ENCODE peak calls at places on chromosomes 12 and 14, in five cellular contexts. One of them, this sample, is unnamed.

GRCh38 chr12:123288751-123289346 is 17.2 kb upstream of the CDK2AP1 start:
- DNase-seq in mucosa of descending colon: no peak
- DNase-seq in upper lobe of right lung: peak; percentile 40
- DNase-seq in adrenal gland: no peak
- DNase-seq in tibial nerve: no peak
- DNase-seq in this sample: no peak

GRCh38 chr14:55354500-55354899 is 57.1 kb downstream of the ATG14 start:
- DNase-seq in mucosa of descending colon: no peak
- DNase-seq in tibial nerve: peak; percentile 38
- DNase-seq in upper lobe of right lung: no peak
- DNase-seq in adrenal gland: peak; percentile 43
- DNase-seq in this sample: peak; percentile 74

GRCh38 chr12:51441583-51441982 is 17.0 kb downstream of the SLC4A8 start:
- DNase-seq in adrenal gland: peak; percentile 79
- DNase-seq in tibial nerve: no peak
- DNase-seq in upper lobe of right lung: no peak
- DNase-seq in mucosa of descending colon: no peak
- DNase-seq in this sample: no peak

GRCh38 chr12:127273621-127274020 is 993.3 kb upstream of the TMEM132C start:
- DNase-seq in adrenal gland: no peak
- DNase-seq in mucosa of descending colon: no peak
- DNase-seq in tibial nerve: no peak
- DNase-seq in upper lobe of right lung: no peak
- DNase-seq in this sample: no peak

GRCh38 chr14:53183611-53184010 is 30.5 kb upstream of the DDHD1 start:
- DNase-seq in upper lobe of right lung: no peak
- DNase-seq in mucosa of descending colon: no peak
- DNase-seq in adrenal gland: no peak
- DNase-seq in tibial nerve: no peak
- DNase-seq in this sample: no peak

GRCh38 chr12:131618303-131618658 is 92.6 kb upstream of the SFSWAP start:
- DNase-seq in adrenal gland: no peak
- DNase-seq in mucosa of descending colon: no peak
- DNase-seq in tibial nerve: no peak
- DNase-seq in upper lobe of right lung: no peak
- DNase-seq in this sample: no peak

GRCh38 chr12:71865166-71865713 is 25.7 kb downstream of the TBC1D15 start:
- DNase-seq in adrenal gland: peak; percentile 29
- DNase-seq in upper lobe of right lung: no peak
- DNase-seq in mucosa of descending colon: no peak
- DNase-seq in tibial nerve: no peak
- DNase-seq in this sample: no peak

GRCh38 chr12:27826076-27826475 is 46.0 kb upstream of the MANSC4 start:
- DNase-seq in adrenal gland: no peak
- DNase-seq in tibial nerve: no peak
- DNase-seq in mucosa of descending colon: no peak
- DNase-seq in upper lobe of right lung: no peak
- DNase-seq in this sample: no peak

GRCh38 chr14:88604213-88604612 is 41.4 kb downstream of the ZC3H14 start:
- DNase-seq in upper lobe of right lung: no peak
- DNase-seq in adrenal gland: no peak
- DNase-seq in mucosa of descending colon: no peak
- DNase-seq in tibial nerve: no peak
- DNase-seq in this sample: no peak

GRCh38 chr12:47527816-47528215 is 178.0 kb downstream of the RPAP3 start:
- DNase-seq in adrenal gland: no peak
- DNase-seq in tibial nerve: no peak
- DNase-seq in mucosa of descending colon: no peak
- DNase-seq in upper lobe of right lung: no peak
- DNase-seq in this sample: no peak

GRCh38 chr14:104936361-104937155 is 11.9 kb downstream of the PLD4 start:
- DNase-seq in adrenal gland: peak; percentile 13
- DNase-seq in mucosa of descending colon: no peak
- DNase-seq in tibial nerve: no peak
- DNase-seq in upper lobe of right lung: peak; percentile 57
- DNase-seq in this sample: no peak

GRCh38 chr12:108009442-108009841 is 119.6 kb upstream of the WSCD2 start:
- DNase-seq in adrenal gland: no peak
- DNase-seq in mucosa of descending colon: no peak
- DNase-seq in upper lobe of right lung: no peak
- DNase-seq in tibial nerve: no peak
- DNase-seq in this sample: no peak

GRCh38 chr12:98402081-98402480 is 113.3 kb upstream of the TMPO start:
- DNase-seq in adrenal gland: peak; percentile 25
- DNase-seq in upper lobe of right lung: no peak
- DNase-seq in tibial nerve: no peak
- DNase-seq in mucosa of descending colon: no peak
- DNase-seq in this sample: no peak

GRCh38 chr14:26486922-26487321 is 110.9 kb downstream of the NOVA1 start:
- DNase-seq in adrenal gland: no peak
- DNase-seq in mucosa of descending colon: no peak
- DNase-seq in tibial nerve: no peak
- DNase-seq in upper lobe of right lung: no peak
- DNase-seq in this sample: no peak

GRCh38 chr14:104395941-104396681 is 183.5 kb upstream of the C14orf180 start:
- DNase-seq in mucosa of descending colon: no peak
- DNase-seq in adrenal gland: no peak
- DNase-seq in upper lobe of right lung: no peak
- DNase-seq in tibial nerve: no peak
- DNase-seq in this sample: peak; percentile 12

DNA sequence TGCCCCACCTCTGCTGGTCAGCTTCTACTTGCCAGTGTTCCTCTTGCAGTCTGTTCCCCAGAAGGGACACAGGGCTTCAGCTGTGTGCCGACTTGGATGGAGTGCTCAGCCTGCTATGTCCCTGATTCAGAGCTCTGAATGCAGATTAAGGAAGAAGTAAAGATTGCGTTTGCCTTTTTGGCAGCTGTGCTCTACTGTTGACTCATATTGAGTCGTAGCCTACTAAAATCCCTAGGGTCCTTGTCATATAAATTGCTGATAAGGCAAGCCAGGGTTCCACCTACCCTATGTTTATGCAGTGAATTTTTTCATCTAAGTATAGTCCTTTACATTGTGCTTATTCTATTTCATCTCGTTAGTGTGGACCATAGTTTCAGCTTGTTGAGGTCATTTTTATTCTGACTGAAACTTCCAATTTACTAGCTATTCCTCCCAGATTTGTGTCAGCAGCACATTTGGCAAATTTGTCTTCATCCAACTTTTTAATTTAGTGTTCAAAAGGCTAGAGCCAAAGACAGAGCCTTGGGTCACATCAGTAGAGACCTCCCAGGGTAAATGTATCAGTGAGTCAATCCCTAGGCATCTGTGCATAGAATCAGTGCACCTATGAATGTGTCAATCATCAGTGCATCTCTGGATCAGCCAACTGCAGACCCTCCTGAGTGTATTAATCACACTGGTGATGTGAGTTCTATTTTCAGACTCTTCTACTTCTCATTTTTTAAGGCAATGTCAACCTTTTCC is 31.9 kb downstream of the CACNA1C start:
- DNase-seq in upper lobe of right lung: no peak
- DNase-seq in adrenal gland: no peak
- DNase-seq in mucosa of descending colon: no peak
- DNase-seq in tibial nerve: peak; percentile 48
- DNase-seq in this sample: no peak
- H3K4me3 ChIP-seq in upper lobe of right lung: no peak overlapping the region
- H3K4me3 ChIP-seq in adrenal gland: no peak overlapping the region
- H3K4me3 ChIP-seq in mucosa of descending colon: no peak overlapping the region
- H3K4me3 ChIP-seq in tibial nerve: no peak overlapping the region
- H3K4me3 ChIP-seq in this sample: no peak overlapping the region

DNA sequence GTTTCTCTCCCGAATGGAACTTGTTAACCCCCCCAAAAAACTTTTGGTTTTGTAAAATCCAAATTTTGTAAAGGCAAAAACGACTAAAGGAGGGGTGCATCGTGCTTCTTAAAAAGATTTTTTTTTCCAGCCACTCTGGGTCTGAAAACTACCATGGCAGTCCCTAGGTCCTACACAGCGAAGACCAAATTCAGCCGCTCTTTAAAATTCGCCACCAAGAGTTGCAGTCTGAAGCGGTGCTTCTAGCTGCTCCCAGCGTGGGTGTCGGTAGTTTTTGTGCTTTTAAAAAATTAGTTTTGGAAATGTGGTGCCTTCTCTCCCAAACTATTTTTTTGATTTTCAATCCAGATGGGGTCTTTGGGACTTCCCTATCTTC is 890 bp upstream of the GSC start:
- DNase-seq in mucosa of descending colon: no peak
- DNase-seq in tibial nerve: no peak
- DNase-seq in upper lobe of right lung: no peak
- DNase-seq in adrenal gland: no peak
- DNase-seq in this sample: no peak
- H3K4me3 ChIP-seq in mucosa of descending colon: no peak overlapping the region
- H3K4me3 ChIP-seq in tibial nerve: no peak overlapping the region
- H3K4me3 ChIP-seq in upper lobe of right lung: no peak overlapping the region
- H3K4me3 ChIP-seq in adrenal gland: no peak overlapping the region
- H3K4me3 ChIP-seq in this sample: no peak overlapping the region

GRCh38 chr12:4910502-4911315 is 1.0 kb downstream of the KCNA1 start:
- DNase-seq in adrenal gland: no peak
- DNase-seq in upper lobe of right lung: no peak
- DNase-seq in tibial nerve: no peak
- DNase-seq in mucosa of descending colon: no peak
- DNase-seq in this sample: no peak
- H3K4me3 ChIP-seq in adrenal gland: no peak overlapping the region
- H3K4me3 ChIP-seq in upper lobe of right lung: peak overlapping the region; percentile 39
- H3K4me3 ChIP-seq in tibial nerve: peak overlapping the region; percentile 18
- H3K4me3 ChIP-seq in mucosa of descending colon: no peak overlapping the region
- H3K4me3 ChIP-seq in this sample: peak overlapping the region; percentile 14

GRCh38 chr12:15563683-15564082 is 225.5 kb downstream of the EPS8 start:
- DNase-seq in mucosa of descending colon: no peak
- DNase-seq in tibial nerve: peak; percentile 12
- DNase-seq in adrenal gland: no peak
- DNase-seq in upper lobe of right lung: no peak
- DNase-seq in this sample: peak; percentile 46
- H3K4me3 ChIP-seq in mucosa of descending colon: no peak overlapping the region
- H3K4me3 ChIP-seq in tibial nerve: no peak overlapping the region
- H3K4me3 ChIP-seq in adrenal gland: no peak overlapping the region
- H3K4me3 ChIP-seq in upper lobe of right lung: peak overlapping the region; percentile 21
- H3K4me3 ChIP-seq in this sample: no peak overlapping the region

This sample was measured in colonic mucosa.